ENCODE peak calls at places on chromosomes 7 and 10, in four cellular contexts. Y is mammary epithelial cell, T is prostate gland, W is skeletal muscle cell. F is an unnamed sample.

GRCh38 chr7:108650487-108650886 is 80.8 kb downstream of the DNAJB9 start:
- DNase-seq in Y (peak), T (no peak), W (no peak), F (no peak)

GRCh38 chr10:73744690-73744994 is 470 bp downstream of the SEC24C start:
- DNase-seq in Y (peak), T (peak), W (peak), F (no peak)

GRCh38 chr10:44353128-44353390 is 31.8 kb downstream of the CXCL12 start:
- DNase-seq in Y (no peak), T (no peak), W (no peak), F (no peak)

GRCh38 chr7:156175003-156175402 is 362.7 kb upstream of the SHH start:
- DNase-seq in Y (no peak), T (no peak), W (no peak), F (no peak)

GRCh38 chr10:110642980-110643655 is 1.0 kb upstream of the RBM20 start:
- DNase-seq in Y (no peak), T (no peak), W (no peak), F (no peak)

GRCh38 chr10:98331888-98332287 is 63.9 kb upstream of the LOXL4 start:
- DNase-seq in Y (peak), T (no peak), W (no peak), F (peak)

GRCh38 chr7:129949292-129950133 is 3.2 kb downstream of the UBE2H start:
- DNase-seq in Y (peak), T (peak), W (peak), F (no peak)

GRCh38 chr10:86654411-86655172 is at the start of gene OPN4:
- DNase-seq in Y (no peak), T (no peak), W (no peak), F (no peak)

GRCh38 chr7:42953989-42954388 is 21.8 kb downstream of the MRPL32 start:
- DNase-seq in Y (no peak), T (no peak), W (no peak), F (no peak)

GRCh38 chr7:148156248-148156647 is 434.3 kb upstream of the C7orf33 start:
- DNase-seq in Y (no peak), T (no peak), W (no peak), F (no peak)

GRCh38 chr7:118877187-118877586 is 652.7 kb downstream of the ANKRD7 start:
- DNase-seq in Y (no peak), T (no peak), W (no peak), F (no peak)

GRCh38 chr10:94299417-94299816 is 63.3 kb downstream of the NOC3L start:
- DNase-seq in Y (peak), T (no peak), W (no peak), F (peak)

GRCh38 chr10:26438534-26439269 is 561 bp downstream of the APBB1IP start:
- DNase-seq in Y (no peak), T (no peak), W (no peak), F (no peak)

GRCh38 chr10:116720241-116721047 is 21.9 kb downstream of the HSPA12A start:
- DNase-seq in Y (no peak), T (no peak), W (no peak), F (no peak)

GRCh38 chr7:86574006-86574405 is 69.7 kb upstream of the GRM3 start:
- DNase-seq in Y (no peak), T (no peak), W (no peak), F (no peak)

GRCh38 chr10:105793071-105793470 is 1152.0 kb downstream of the SORCS3 start:
- DNase-seq in Y (peak), T (no peak), W (peak), F (no peak)

GRCh38 chr10:87734987-87735827 is 75.5 kb downstream of the PAPSS2 start:
- DNase-seq in Y (peak), T (no peak), W (no peak), F (peak)

GRCh38 chr10:63765126-63765525 is 243.9 kb downstream of the REEP3 start:
- DNase-seq in Y (peak), T (no peak), W (no peak), F (no peak)

GRCh38 chr10:52454476-52454875 is 140.4 kb downstream of the DKK1 start:
- DNase-seq in Y (no peak), T (no peak), W (no peak), F (no peak)

GRCh38 chr7:134724606-134725005 is 54.8 kb upstream of the CALD1 start:
- DNase-seq in Y (peak), T (no peak), W (no peak), F (peak)

GRCh38 chr7:73963252-73963822 is 64.6 kb upstream of the ELN start:
- DNase-seq in Y (no peak), T (no peak), W (no peak), F (no peak)

GRCh38 chr10:22500567-22501369 is 155.5 kb downstream of the SPAG6 start:
- DNase-seq in Y (no peak), T (no peak), W (no peak), F (no peak)

GRCh38 chr7:71479231-71479630 is 347.3 kb downstream of the GALNT17 start:
- DNase-seq in Y (no peak), T (no peak), W (no peak), F (no peak)

GRCh38 chr7:153297141-153297540 is 537.6 kb downstream of the ACTR3B start:
- DNase-seq in Y (peak), T (no peak), W (no peak), F (no peak)

GRCh38 chr10:73772280-73773151 is 9.3 kb upstream of the CHCHD1 start:
- DNase-seq in Y (peak), T (peak), W (peak), F (peak)

GRCh38 chr7:25216837-25217236 is 11.4 kb downstream of the NPVF start:
- DNase-seq in Y (peak), T (no peak), W (peak), F (peak)

GRCh38 chr7:70856889-70857511 is 274.9 kb upstream of the GALNT17 start:
- DNase-seq in Y (peak), T (peak), W (no peak), F (peak)

GRCh38 chr7:120729300-120729699 is 128.6 kb downstream of the TSPAN12 start:
- DNase-seq in Y (no peak), T (no peak), W (no peak), F (no peak)

GRCh38 chr10:37952051-37952815 is 24.2 kb downstream of the ZNF25 start:
- DNase-seq in Y (no peak), T (no peak), W (no peak), F (no peak)

GRCh38 chr10:88819290-88819689 is 16.8 kb downstream of the LIPM start:
- DNase-seq in Y (no peak), T (no peak), W (no peak), F (no peak)

GRCh38 chr7:94087664-94088352 is 83.7 kb upstream of the BET1 start:
- DNase-seq in Y (peak), T (peak), W (peak), F (peak)

GRCh38 chr7:57505176-57505575 is 55.2 kb downstream of the ZNF716 start:
- DNase-seq in Y (no peak), T (no peak), W (no peak), F (no peak)

GRCh38 chr10:30502266-30503058 is 68.5 kb downstream of the MAP3K8 start:
- DNase-seq in Y (no peak), T (no peak), W (no peak), F (peak)

GRCh38 chr10:127922675-127923366 is 15.9 kb downstream of the PTPRE start:
- DNase-seq in Y (peak), T (no peak), W (peak), F (no peak)

GRCh38 chr7:50307368-50308012 is 3.0 kb downstream of the IKZF1 start:
- DNase-seq in Y (no peak), T (no peak), W (no peak), F (peak)

GRCh38 chr7:50309736-50310135 is 5.2 kb downstream of the IKZF1 start:
- DNase-seq in Y (no peak), T (no peak), W (no peak), F (no peak)

GRCh38 chr7:50308301-50309129 is 4.0 kb downstream of the IKZF1 start:
- DNase-seq in Y (no peak), T (no peak), W (no peak), F (peak)

GRCh38 chr7:50310361-50310760 is 5.8 kb downstream of the IKZF1 start:
- DNase-seq in Y (no peak), T (no peak), W (no peak), F (peak)

GRCh38 chr7:50309130-50309478 is 4.6 kb downstream of the IKZF1 start:
- DNase-seq in Y (no peak), T (no peak), W (no peak), F (peak)
- H3K4me3 ChIP-seq in Y (no peak), T (no peak), W (no peak), F (peak)

DNA sequence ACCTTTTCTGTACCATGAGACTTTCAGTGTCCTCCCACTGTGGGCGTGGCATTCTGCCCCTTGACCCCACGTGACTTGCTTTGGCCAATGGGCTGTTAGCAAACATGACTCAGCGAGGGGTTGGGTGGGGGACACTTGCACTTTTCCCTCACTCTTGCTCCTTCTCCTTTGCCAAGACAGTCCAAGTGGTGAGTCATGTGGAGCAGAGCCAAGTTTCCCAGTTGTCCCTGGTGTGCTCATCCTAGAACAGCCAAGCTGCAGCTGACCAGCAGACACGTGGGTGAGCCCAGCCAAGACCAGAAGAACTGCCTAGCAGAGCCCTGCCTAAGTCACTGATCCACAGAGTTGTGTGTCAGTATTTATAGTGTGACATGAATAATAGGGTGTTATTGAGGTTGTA is 82.8 kb upstream of the CPXM2 start:
- DNase-seq in Y (peak), T (no peak), W (no peak), F (no peak)
- H3K4me3 ChIP-seq in Y (no peak), T (no peak), W (no peak), F (no peak)

GRCh38 chr10:93032105-93032808 is 28.3 kb upstream of the CYP26C1 start:
- DNase-seq in Y (no peak), T (no peak), W (no peak), F (no peak)
- H3K4me3 ChIP-seq in Y (no peak), T (no peak), W (no peak), F (no peak)

GRCh38 chr10:21498977-21499376 is 26.5 kb downstream of the SKIDA1 start:
- DNase-seq in Y (no peak), T (no peak), W (no peak), F (no peak)

GRCh38 chr10:21501109-21501508 is 24.4 kb downstream of the SKIDA1 start:
- DNase-seq in Y (no peak), T (no peak), W (no peak), F (no peak)

GRCh38 chr10:21500578-21500910 is 24.9 kb downstream of the SKIDA1 start:
- DNase-seq in Y (no peak), T (no peak), W (no peak), F (no peak)

GRCh38 chr10:21499580-21499909 is 25.9 kb downstream of the SKIDA1 start:
- DNase-seq in Y (no peak), T (no peak), W (no peak), F (no peak)

DNA sequence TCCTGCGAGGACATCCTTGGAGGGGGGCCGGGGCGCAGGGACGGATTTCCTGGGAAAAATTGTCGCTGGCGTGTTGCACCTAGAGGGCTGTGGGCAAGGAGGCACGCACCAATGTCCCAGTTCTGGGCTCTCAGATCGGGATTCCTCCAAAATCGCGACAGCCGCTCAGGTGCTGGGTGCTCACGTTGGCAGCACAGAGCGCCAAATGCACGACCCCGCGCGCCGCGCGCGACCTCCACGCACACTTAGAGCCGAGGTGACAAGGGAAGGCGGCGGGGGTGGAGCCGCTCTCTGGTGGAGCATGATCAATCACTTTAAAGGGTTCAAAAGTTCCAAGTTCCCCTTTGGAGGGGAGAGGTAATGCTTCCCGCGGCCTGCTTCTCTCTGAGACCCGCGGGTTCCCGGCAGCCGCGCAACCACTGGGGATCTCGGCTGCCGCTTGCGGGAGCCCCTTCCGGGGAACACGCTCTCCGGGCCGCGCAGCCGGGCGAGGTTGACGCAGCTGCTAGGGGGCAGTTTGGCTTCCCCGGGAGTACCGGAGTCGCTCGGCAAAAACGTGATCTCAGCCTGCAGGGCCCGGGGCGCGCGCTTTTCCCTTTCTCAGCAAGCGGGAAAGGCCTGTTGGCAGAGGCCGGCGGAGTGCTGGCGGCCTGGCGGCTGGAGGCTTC is 25.4 kb downstream of the SKIDA1 start:
- DNase-seq in Y (no peak), T (no peak), W (no peak), F (no peak)
- H3K4me3 ChIP-seq in Y (no peak), T (no peak), W (no peak), F (no peak)